ENCODE peak calls at places on chromosomes 6 and 20, in ten cellular contexts. S is hepatocyte, F is left ventricle myocardium inferior, N is neural progenitor cell, O is uterus, R is Peyer's patch, Q is AG04450, C is brain microvascular endothelial cell, H is pancreas, E is cardiac fibroblast. G is an unnamed sample.

GRCh38 chr6:42407379-42407778 is 44.3 kb downstream of the TRERF1 start:
- DNase-seq in S (no peak), F (no peak), N (no peak), O (no peak), R (no peak), Q (peak; percentile 42), C (peak; percentile 83), H (no peak), E (peak; percentile 84), G (no peak)

GRCh38 chr6:81950877-81951276 is 198.4 kb upstream of the TENT5A start:
- DNase-seq in S (no peak), F (no peak), N (no peak), O (no peak), R (no peak), Q (no peak), C (peak; percentile 39), H (no peak), E (no peak), G (no peak)

GRCh38 chr20:3238616-3239025 is 369 bp downstream of the SLC4A11 start:
- DNase-seq in S (peak; percentile 41), F (no peak), N (peak; percentile 64), O (no peak), R (peak; percentile 56), Q (no peak), C (no peak), H (no peak), E (peak; percentile 21), G (no peak)

GRCh38 chr6:159168536-159169192 is 536 bp upstream of the FNDC1 start:
- DNase-seq in S (peak; percentile 83), F (peak; percentile 47), N (peak; percentile 91), O (no peak), R (no peak), Q (no peak), C (peak; percentile 23), H (peak; percentile 72), E (peak; percentile 53), G (no peak)

GRCh38 chr20:49379338-49379737 is 101.5 kb upstream of the ZNFX1 start:
- DNase-seq in S (no peak), F (no peak), N (no peak), O (no peak), R (no peak), Q (no peak), C (no peak), H (no peak), E (no peak), G (no peak)

GRCh38 chr20:62815066-62815991 is 1.5 kb upstream of the COL9A3 start:
- DNase-seq in S (peak; percentile 80), F (no peak), N (peak; percentile 66), O (no peak), R (no peak), Q (no peak), C (no peak), H (no peak), E (peak; percentile 67), G (no peak)

GRCh38 chr6:12238191-12238590 is 52.0 kb upstream of the EDN1 start:
- DNase-seq in S (no peak), F (no peak), N (no peak), O (no peak), R (no peak), Q (no peak), C (no peak), H (no peak), E (no peak), G (peak; percentile 16)

GRCh38 chr20:57624124-57624523 is 3.9 kb upstream of the ZBP1 start:
- DNase-seq in S (no peak), F (no peak), N (no peak), O (no peak), R (no peak), Q (no peak), C (no peak), H (no peak), E (no peak), G (no peak)

GRCh38 chr6:36969240-36969691 is 14.7 kb downstream of the PI16 start:
- DNase-seq in S (no peak), F (no peak), N (no peak), O (no peak), R (peak; percentile 43), Q (no peak), C (no peak), H (no peak), E (no peak), G (no peak)

GRCh38 chr6:169224185-169224695 is 29.4 kb downstream of the THBS2 start:
- DNase-seq in S (no peak), F (no peak), N (no peak), O (peak; percentile 79), R (no peak), Q (peak; percentile 47), C (peak; percentile 73), H (no peak), E (peak; percentile 93), G (no peak)

GRCh38 chr20:36284751-36285150 is 21.4 kb upstream of the DLGAP4 start:
- DNase-seq in S (no peak), F (no peak), N (no peak), O (no peak), R (no peak), Q (no peak), C (no peak), H (no peak), E (no peak), G (no peak)

GRCh38 chr6:35048631-35049083 is 92.5 kb downstream of the TCP11 start:
- DNase-seq in S (peak; percentile 50), F (no peak), N (peak; percentile 49), O (no peak), R (peak; percentile 49), Q (peak; percentile 61), C (no peak), H (no peak), E (peak; percentile 77), G (no peak)
- H3K4me3 ChIP-seq in S (no peak overlapping the region), F (peak overlapping the region; percentile 4), N (peak overlapping the region; percentile 21), O (no peak overlapping the region), R (no peak overlapping the region), Q (peak overlapping the region; percentile 13), C (peak overlapping the region; percentile 15), H (no peak overlapping the region), E (no peak overlapping the region), G (no peak overlapping the region)

GRCh38 chr6:132728616-132729015 is 14.8 kb upstream of the VNN1 start:
- DNase-seq in S (no peak), F (no peak), N (peak; percentile 45), O (no peak), R (no peak), Q (no peak), C (no peak), H (no peak), E (no peak), G (no peak)
- TF ChIP-seq CTCF in S (no peak), F (no peak), N (peak; percentile 45), O (no peak), R (no peak), Q (no peak), C (no peak), H (no peak), E (no peak), G (peak; percentile 22)

GRCh38 chr6:3240595-3240994 is 13.1 kb upstream of the TUBB2B start:
- DNase-seq in S (no peak), F (no peak), N (no peak), O (no peak), R (no peak), Q (no peak), C (no peak), H (no peak), E (no peak), G (no peak)

GRCh38 chr6:3239110-3239830 is 11.8 kb upstream of the TUBB2B start:
- DNase-seq in S (no peak), F (no peak), N (peak; percentile 57), O (no peak), R (no peak), Q (no peak), C (no peak), H (no peak), E (no peak), G (no peak)

GRCh38 chr6:3235969-3236368 is 8.5 kb upstream of the TUBB2B start:
- DNase-seq in S (no peak), F (no peak), N (no peak), O (no peak), R (no peak), Q (no peak), C (no peak), H (no peak), E (no peak), G (no peak)

GRCh38 chr6:3235486-3235885 is 8.0 kb upstream of the TUBB2B start:
- DNase-seq in S (no peak), F (no peak), N (no peak), O (no peak), R (no peak), Q (no peak), C (no peak), H (no peak), E (no peak), G (no peak)

DNA sequence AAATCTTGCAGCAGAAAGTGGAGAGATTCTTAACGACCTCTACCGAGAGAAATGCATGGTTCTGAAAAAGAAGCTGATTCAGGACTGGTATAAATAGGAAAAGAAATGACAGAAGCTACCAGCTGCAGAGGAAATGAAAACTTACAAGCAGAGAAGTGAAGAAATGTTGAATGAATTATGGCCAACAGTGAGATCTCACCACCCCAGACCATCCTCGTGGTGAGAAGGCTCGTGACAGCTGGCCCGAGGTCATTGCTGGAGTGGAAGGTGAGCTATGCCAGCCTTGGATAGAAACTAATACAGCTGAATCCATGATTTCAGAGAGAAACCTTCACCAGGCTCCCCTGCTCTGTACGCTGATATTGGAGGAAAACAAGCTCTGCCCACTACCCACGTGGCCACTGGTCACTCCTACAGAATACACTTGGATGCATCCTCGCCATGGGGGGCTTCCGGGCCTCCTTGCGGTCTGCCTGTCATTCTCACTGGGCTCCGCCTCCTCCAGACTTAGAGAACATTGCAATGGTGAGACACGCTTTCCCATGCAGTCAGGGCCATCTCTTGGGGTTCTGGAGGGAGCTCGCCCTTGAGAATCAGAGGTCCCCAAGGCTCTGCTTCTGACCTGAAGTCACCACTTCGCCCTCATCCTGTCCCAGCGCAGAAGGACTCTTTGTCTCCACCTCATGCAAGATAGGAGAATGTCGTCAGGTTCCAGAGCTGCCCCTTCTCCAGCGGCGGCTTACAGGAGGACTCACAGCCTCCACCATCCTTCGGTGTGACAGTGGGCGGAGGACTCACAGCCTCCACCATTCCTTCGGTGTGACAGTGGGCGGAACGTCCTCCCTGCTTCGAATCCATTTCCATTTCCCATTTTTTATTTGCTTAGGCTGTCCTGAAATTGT is 10.6 kb upstream of the TUBB2B start:
- DNase-seq in S (no peak), F (no peak), N (no peak), O (no peak), R (no peak), Q (no peak), C (peak; percentile 40), H (no peak), E (no peak), G (no peak)
- H3K4me3 ChIP-seq in S (no peak overlapping the region), F (no peak overlapping the region), N (no peak overlapping the region), O (no peak overlapping the region), R (no peak overlapping the region), Q (no peak overlapping the region), C (no peak overlapping the region), H (no peak overlapping the region), E (no peak overlapping the region), G (no peak overlapping the region)

DNA sequence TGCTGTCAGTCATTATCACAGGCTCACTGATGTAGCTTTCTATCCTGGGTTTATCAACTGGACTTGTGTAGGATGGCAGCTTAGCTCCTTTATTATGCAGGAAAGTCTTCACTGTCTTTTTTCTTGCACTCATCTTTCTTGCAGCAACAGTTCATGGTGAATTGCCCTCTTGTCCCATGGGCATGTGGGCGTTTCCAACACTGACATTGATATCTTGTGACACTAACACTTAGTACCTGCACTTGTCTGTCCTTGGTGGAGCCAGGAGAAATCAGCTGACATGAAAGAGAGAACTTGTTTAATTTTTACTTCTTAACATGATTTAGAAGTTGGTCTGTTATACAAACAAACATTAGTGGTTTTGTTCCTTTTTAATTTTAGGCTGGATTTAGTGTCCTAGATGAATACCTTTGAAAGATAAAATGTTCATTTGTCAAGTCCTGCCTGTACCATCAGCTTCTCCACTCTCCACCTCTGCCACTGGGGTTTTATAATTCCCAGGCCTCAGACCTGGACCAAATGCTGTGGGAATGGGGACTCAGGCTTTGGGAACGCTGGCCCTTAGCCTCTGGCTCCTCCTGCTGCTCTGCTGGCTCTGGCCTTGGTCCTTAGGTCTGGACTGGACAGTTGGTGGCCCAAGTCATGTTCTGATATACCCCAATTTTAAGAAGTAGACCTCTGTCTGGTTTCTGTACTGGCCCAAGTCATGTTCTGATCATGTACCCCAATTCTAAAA is 161.0 kb upstream of the LAMP5 start:
- DNase-seq in S (peak; percentile 8), F (peak; percentile 22), N (no peak), O (no peak), R (no peak), Q (no peak), C (no peak), H (no peak), E (no peak), G (no peak)
- TF ChIP-seq CTCF in S (peak; percentile 23), F (peak; percentile 36), N (peak; percentile 22), O (no peak), R (no peak), Q (no peak), C (peak; percentile 35), H (no peak), E (peak; percentile 3), G (no peak)